ENCODE peak calls at places on chromosomes 3 and 15, in ten cellular contexts. V is amniotic stem cell, G is bronchial epithelial cell, I is NCI-H1105, E is NCI-H187 treated with DMSO at 0.1 percent for 48 hours, Z is glutamatergic neuron, L is HEK293T, P is endothelial cell, K is activated T-cell treated with anti-CD3 and anti-CD28 coated beads for 4 hours, D is cardiac muscle cell. Q is an unnamed sample.

GRCh38 chr15:34721802-34722795 is 32.7 kb downstream of the GJD2 start:
- DNase-seq in V (peak), G (peak), I (peak), E (peak), Z (peak), L (peak), P (peak), K (no peak), D (peak), Q (no peak)

GRCh38 chr15:25797035-25797434 is 66.1 kb downstream of the ATP10A start:
- DNase-seq in V (no peak), G (no peak), I (no peak), E (no peak), Z (no peak), L (no peak), P (no peak), K (no peak), D (no peak), Q (no peak)

GRCh38 chr3:63400259-63400860 is 122.3 kb downstream of the SYNPR start:
- DNase-seq in V (no peak), G (peak), I (no peak), E (no peak), Z (no peak), L (no peak), P (no peak), K (no peak), D (peak), Q (no peak)

GRCh38 chr3:42735021-42735420 is 32.4 kb upstream of the HHATL start:
- DNase-seq in V (no peak), G (no peak), I (no peak), E (peak), Z (no peak), L (no peak), P (no peak), K (no peak), D (no peak), Q (no peak)

GRCh38 chr3:7029562-7029961 is 168.6 kb downstream of the GRM7 start:
- DNase-seq in V (no peak), G (no peak), I (no peak), E (no peak), Z (no peak), L (no peak), P (no peak), K (no peak), D (no peak), Q (no peak)

GRCh38 chr3:60399295-60399694 is 852.0 kb downstream of the FHIT start:
- DNase-seq in V (no peak), G (no peak), I (no peak), E (no peak), Z (no peak), L (no peak), P (no peak), K (no peak), D (no peak), Q (no peak)

GRCh38 chr3:127396473-127396872 is 108.6 kb upstream of the PRR20G start:
- DNase-seq in V (no peak), G (no peak), I (no peak), E (no peak), Z (no peak), L (no peak), P (no peak), K (no peak), D (no peak), Q (no peak)

GRCh38 chr15:51750942-51751686 is at the start of gene TMOD2:
- DNase-seq in V (no peak), G (peak), I (peak), E (no peak), Z (peak), L (peak), P (peak), K (no peak), D (peak), Q (peak)

Q was measured in pancreas.